ENCODE peak calls at places on chromosomes 12 and 14, in six cellular contexts. I, M, T, A, X and B are unnamed samples.

GRCh38 chr12:68958337-68958736 is 25.4 kb upstream of the CPM start:
- DNase-seq in M (no peak), I (no peak), T (no peak), X (no peak), A (no peak), B (no peak)

GRCh38 chr14:98325761-98326160 is 946.2 kb downstream of the BCL11B start:
- DNase-seq in I (no peak), A (no peak), X (no peak), T (no peak), M (no peak), B (no peak)

GRCh38 chr14:102560436-102561261 is 31.8 kb upstream of the RCOR1 start:
- DNase-seq in X (no peak), A (no peak), T (peak), M (no peak), I (no peak), B (no peak)

GRCh38 chr12:104478396-104479140 is 21.8 kb downstream of the CHST11 start:
- DNase-seq in A (no peak), I (no peak), X (peak), T (no peak), M (no peak), B (no peak)

GRCh38 chr12:27285395-27285794 is 41.3 kb downstream of the STK38L start:
- DNase-seq in A (no peak), M (no peak), T (peak), X (no peak), I (no peak), B (no peak)

GRCh38 chr14:75132374-75133086 is 5.7 kb upstream of the NEK9 start:
- DNase-seq in T (peak), A (no peak), M (no peak), I (peak), X (peak), B (no peak)

GRCh38 chr14:90658541-90658967 is 157.7 kb downstream of the TTC7B start:
- DNase-seq in X (no peak), T (peak), A (no peak), I (peak), M (no peak), B (no peak)

GRCh38 chr12:18462437-18462836 is 201.1 kb downstream of the PIK3C2G start:
- DNase-seq in A (no peak), I (no peak), M (no peak), X (no peak), T (peak), B (no peak)

GRCh38 chr12:8644345-8645248 is 18.0 kb downstream of the MFAP5 start:
- DNase-seq in I (peak), T (no peak), X (no peak), A (no peak), M (no peak), B (no peak)

GRCh38 chr12:71208053-71208685 is 50.4 kb upstream of the TSPAN8 start:
- DNase-seq in I (no peak), T (peak), M (no peak), A (no peak), X (no peak), B (no peak)

GRCh38 chr12:89650239-89650638 is 58.4 kb downstream of the ATP2B1 start:
- DNase-seq in I (no peak), X (no peak), T (no peak), A (no peak), M (no peak), B (no peak)

GRCh38 chr12:82730832-82731497 is 44.3 kb downstream of the TMTC2 start:
- DNase-seq in T (no peak), A (no peak), X (no peak), I (peak), M (no peak), B (no peak)

GRCh38 chr12:43893670-43894069 is 57.8 kb downstream of the TMEM117 start:
- DNase-seq in M (no peak), X (no peak), T (peak), I (no peak), A (no peak), B (no peak)

GRCh38 chr12:110245278-110245868 is 35.7 kb upstream of the ATP2A2 start:
- DNase-seq in A (no peak), X (peak), I (no peak), M (no peak), T (no peak), B (no peak)